ENCODE peak calls at places on chromosomes 11 and 22, in five cellular contexts. One of them, this sample, is unnamed.

GRCh38 chr22:27310966-27311665 is 490.4 kb downstream of the MN1 start:
- DNase-seq in cardiac fibroblast: no peak
- DNase-seq in fibroblast of pulmonary artery: no peak
- DNase-seq in pancreas: no peak
- DNase-seq in thoracic aorta: no peak
- DNase-seq in this sample: no peak

GRCh38 chr11:2860636-2861035 is 24.9 kb downstream of the CDKN1C start:
- DNase-seq in cardiac fibroblast: peak
- DNase-seq in fibroblast of pulmonary artery: peak
- DNase-seq in pancreas: peak
- DNase-seq in thoracic aorta: no peak
- DNase-seq in this sample: no peak

GRCh38 chr22:44443641-44444235 is 54.3 kb downstream of the RTL6 start:
- DNase-seq in cardiac fibroblast: no peak
- DNase-seq in fibroblast of pulmonary artery: no peak
- DNase-seq in pancreas: no peak
- DNase-seq in thoracic aorta: no peak
- DNase-seq in this sample: no peak

GRCh38 chr11:16171882-16172281 is 184.5 kb downstream of the SOX6 start:
- DNase-seq in cardiac fibroblast: no peak
- DNase-seq in fibroblast of pulmonary artery: no peak
- DNase-seq in pancreas: no peak
- DNase-seq in thoracic aorta: no peak
- DNase-seq in this sample: no peak

GRCh38 chr22:19729507-19729906 is 6.2 kb downstream of the GP1BB start:
- DNase-seq in cardiac fibroblast: no peak
- DNase-seq in fibroblast of pulmonary artery: no peak
- DNase-seq in pancreas: no peak
- DNase-seq in thoracic aorta: no peak
- DNase-seq in this sample: no peak

GRCh38 chr11:2314525-2315394 is 12.9 kb downstream of the TSPAN32 start:
- DNase-seq in cardiac fibroblast: peak
- DNase-seq in fibroblast of pulmonary artery: peak
- DNase-seq in pancreas: peak
- DNase-seq in thoracic aorta: peak
- DNase-seq in this sample: peak

GRCh38 chr11:13033760-13034533 is 24.8 kb downstream of the RASSF10 start:
- DNase-seq in cardiac fibroblast: no peak
- DNase-seq in fibroblast of pulmonary artery: no peak
- DNase-seq in pancreas: no peak
- DNase-seq in thoracic aorta: no peak
- DNase-seq in this sample: no peak

GRCh38 chr11:110317516-110317932 is 21.1 kb upstream of the RDX start:
- DNase-seq in cardiac fibroblast: peak
- DNase-seq in fibroblast of pulmonary artery: peak
- DNase-seq in pancreas: no peak
- DNase-seq in thoracic aorta: no peak
- DNase-seq in this sample: no peak

GRCh38 chr11:85682330-85683305 is 3.4 kb downstream of the CCDC89 start:
- DNase-seq in cardiac fibroblast: peak
- DNase-seq in fibroblast of pulmonary artery: peak
- DNase-seq in pancreas: peak
- DNase-seq in thoracic aorta: no peak
- DNase-seq in this sample: no peak

GRCh38 chr11:109421981-109422590 is at the start of gene C11orf87:
- DNase-seq in cardiac fibroblast: no peak
- DNase-seq in fibroblast of pulmonary artery: no peak
- DNase-seq in pancreas: no peak
- DNase-seq in thoracic aorta: no peak
- DNase-seq in this sample: no peak

GRCh38 chr11:114321621-114322257 is 25.5 kb downstream of the NNMT start:
- DNase-seq in cardiac fibroblast: peak
- DNase-seq in fibroblast of pulmonary artery: peak
- DNase-seq in pancreas: no peak
- DNase-seq in thoracic aorta: no peak
- DNase-seq in this sample: no peak

GRCh38 chr22:36238348-36239149 is 778 bp downstream of the APOL2 start:
- DNase-seq in cardiac fibroblast: peak
- DNase-seq in fibroblast of pulmonary artery: peak
- DNase-seq in pancreas: no peak
- DNase-seq in thoracic aorta: no peak
- DNase-seq in this sample: no peak

GRCh38 chr22:50697667-50698506 is 25.3 kb downstream of the SHANK3 start:
- DNase-seq in cardiac fibroblast: no peak
- DNase-seq in fibroblast of pulmonary artery: no peak
- DNase-seq in pancreas: no peak
- DNase-seq in thoracic aorta: no peak
- DNase-seq in this sample: no peak

GRCh38 chr11:81644239-81644840 is 1089.3 kb downstream of the FAM181B start:
- DNase-seq in cardiac fibroblast: peak
- DNase-seq in fibroblast of pulmonary artery: peak
- DNase-seq in pancreas: no peak
- DNase-seq in thoracic aorta: no peak
- DNase-seq in this sample: no peak

GRCh38 chr11:131867457-131868257 is 497.2 kb downstream of the NTM start:
- DNase-seq in cardiac fibroblast: peak
- DNase-seq in fibroblast of pulmonary artery: peak
- DNase-seq in pancreas: peak
- DNase-seq in thoracic aorta: no peak
- DNase-seq in this sample: peak

GRCh38 chr11:27485930-27486773 is 13.6 kb upstream of the LGR4 start:
- DNase-seq in cardiac fibroblast: peak
- DNase-seq in fibroblast of pulmonary artery: peak
- DNase-seq in pancreas: peak
- DNase-seq in thoracic aorta: no peak
- DNase-seq in this sample: no peak

GRCh38 chr22:30295576-30295975 is 6.3 kb upstream of the CASTOR1 start:
- DNase-seq in cardiac fibroblast: no peak
- DNase-seq in fibroblast of pulmonary artery: no peak
- DNase-seq in pancreas: no peak
- DNase-seq in thoracic aorta: no peak
- DNase-seq in this sample: no peak

GRCh38 chr11:70547821-70548670 is 149.7 kb downstream of the CTTN start:
- DNase-seq in cardiac fibroblast: no peak
- DNase-seq in fibroblast of pulmonary artery: no peak
- DNase-seq in pancreas: no peak
- DNase-seq in thoracic aorta: no peak
- DNase-seq in this sample: no peak

GRCh38 chr11:108803781-108804180 is 138.9 kb downstream of the DDX10 start:
- DNase-seq in cardiac fibroblast: peak
- DNase-seq in fibroblast of pulmonary artery: peak
- DNase-seq in pancreas: no peak
- DNase-seq in thoracic aorta: no peak
- DNase-seq in this sample: no peak

GRCh38 chr22:17918840-17919239 is 105.5 kb downstream of the MICAL3 start:
- DNase-seq in cardiac fibroblast: no peak
- DNase-seq in fibroblast of pulmonary artery: no peak
- DNase-seq in pancreas: no peak
- DNase-seq in thoracic aorta: no peak
- DNase-seq in this sample: no peak

GRCh38 chr22:37163618-37164534 is 14.2 kb upstream of the IL2RB start:
- DNase-seq in cardiac fibroblast: no peak
- DNase-seq in fibroblast of pulmonary artery: no peak
- DNase-seq in pancreas: no peak
- DNase-seq in thoracic aorta: no peak
- DNase-seq in this sample: no peak

DNA sequence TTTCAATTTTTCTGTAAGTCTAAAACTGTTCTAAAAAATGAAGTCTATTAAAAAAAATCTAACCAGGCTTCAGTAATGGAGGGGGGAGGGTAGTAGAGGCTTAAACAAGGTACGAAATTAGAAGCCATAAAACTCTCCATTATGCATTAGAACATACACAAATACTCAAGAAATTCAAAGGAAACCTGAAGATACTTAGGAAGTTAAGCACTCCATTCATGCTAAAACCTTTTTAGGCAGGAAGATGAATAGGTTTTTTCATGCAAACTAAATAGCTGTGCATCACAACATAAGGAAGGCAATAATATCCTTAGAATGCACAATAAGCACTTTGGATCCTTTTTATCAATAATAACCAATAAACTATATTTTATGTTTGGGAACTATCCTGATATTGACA is 2.4 kb downstream of the RAB6A start:
- DNase-seq in cardiac fibroblast: no peak
- DNase-seq in fibroblast of pulmonary artery: no peak
- DNase-seq in pancreas: no peak
- DNase-seq in thoracic aorta: no peak
- DNase-seq in this sample: no peak
- H3K4me3 ChIP-seq in cardiac fibroblast: peak
- H3K4me3 ChIP-seq in fibroblast of pulmonary artery: peak
- H3K4me3 ChIP-seq in pancreas: peak
- H3K4me3 ChIP-seq in thoracic aorta: peak
- H3K4me3 ChIP-seq in this sample: peak

DNA sequence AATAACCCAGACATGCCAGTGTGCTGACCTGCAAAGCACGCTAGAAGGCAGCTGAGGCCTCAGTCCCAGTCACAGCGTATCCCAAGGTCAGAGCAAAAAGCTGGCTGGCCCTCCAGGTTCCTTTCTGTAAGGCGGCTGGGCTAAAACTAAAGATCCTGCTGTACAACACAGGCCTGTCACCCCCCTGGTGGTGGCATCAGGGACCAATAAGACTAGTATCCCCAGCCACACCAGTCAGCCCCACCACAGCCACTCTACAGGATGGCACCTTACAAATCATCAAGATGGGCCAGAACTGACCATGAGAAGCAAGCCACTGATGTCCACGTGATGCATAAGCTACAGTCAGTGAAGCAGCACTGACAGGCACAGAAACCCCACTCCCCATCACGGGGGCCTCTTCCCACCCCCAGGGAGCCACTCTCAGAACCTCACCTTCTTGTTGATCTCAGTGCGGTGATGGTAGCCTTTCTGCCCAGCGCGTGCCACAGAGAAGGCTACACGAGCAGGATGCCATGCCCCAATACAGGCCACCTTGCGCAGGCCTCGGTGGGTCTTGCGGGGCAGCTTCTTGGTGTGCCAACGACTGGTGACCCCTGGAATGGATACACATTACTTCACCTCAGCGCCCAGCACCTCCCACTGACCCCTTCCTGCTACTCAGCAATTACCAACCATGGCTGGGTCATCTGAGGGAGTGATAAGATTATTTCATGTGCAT is 5.0 kb downstream of the RPL3 start:
- DNase-seq in cardiac fibroblast: no peak
- DNase-seq in fibroblast of pulmonary artery: no peak
- DNase-seq in pancreas: peak
- DNase-seq in thoracic aorta: no peak
- DNase-seq in this sample: no peak
- TF ChIP-seq CTCF in cardiac fibroblast: no peak
- TF ChIP-seq CTCF in fibroblast of pulmonary artery: peak
- TF ChIP-seq CTCF in pancreas: no peak
- TF ChIP-seq CTCF in thoracic aorta: peak
- TF ChIP-seq CTCF in this sample: peak

GRCh38 chr11:58060939-58061672 is 30.4 kb downstream of the OR6Q1 start:
- DNase-seq in cardiac fibroblast: peak
- DNase-seq in fibroblast of pulmonary artery: no peak
- DNase-seq in pancreas: no peak
- DNase-seq in thoracic aorta: no peak
- DNase-seq in this sample: no peak
- H3K4me3 ChIP-seq in cardiac fibroblast: no peak
- H3K4me3 ChIP-seq in fibroblast of pulmonary artery: no peak
- H3K4me3 ChIP-seq in pancreas: no peak
- H3K4me3 ChIP-seq in thoracic aorta: no peak
- H3K4me3 ChIP-seq in this sample: no peak

GRCh38 chr11:83766932-83767331 is 480.8 kb upstream of the CCDC90B start:
- DNase-seq in cardiac fibroblast: no peak
- DNase-seq in fibroblast of pulmonary artery: no peak
- DNase-seq in pancreas: no peak
- DNase-seq in thoracic aorta: no peak
- DNase-seq in this sample: no peak

GRCh38 chr11:83759148-83759547 is 473.0 kb upstream of the CCDC90B start:
- DNase-seq in cardiac fibroblast: no peak
- DNase-seq in fibroblast of pulmonary artery: no peak
- DNase-seq in pancreas: no peak
- DNase-seq in thoracic aorta: no peak
- DNase-seq in this sample: no peak

GRCh38 chr11:83764643-83765042 is 478.5 kb upstream of the CCDC90B start:
- DNase-seq in cardiac fibroblast: no peak
- DNase-seq in fibroblast of pulmonary artery: no peak
- DNase-seq in pancreas: no peak
- DNase-seq in thoracic aorta: no peak
- DNase-seq in this sample: no peak

GRCh38 chr11:83760942-83761341 is 474.8 kb upstream of the CCDC90B start:
- DNase-seq in cardiac fibroblast: no peak
- DNase-seq in fibroblast of pulmonary artery: no peak
- DNase-seq in pancreas: no peak
- DNase-seq in thoracic aorta: no peak
- DNase-seq in this sample: no peak
- TF ChIP-seq CTCF in cardiac fibroblast: no peak
- TF ChIP-seq CTCF in fibroblast of pulmonary artery: no peak
- TF ChIP-seq CTCF in pancreas: no peak
- TF ChIP-seq CTCF in thoracic aorta: no peak
- TF ChIP-seq CTCF in this sample: no peak

GRCh38 chr11:65165847-65166317 is 4.2 kb upstream of the SPDYC start:
- DNase-seq in cardiac fibroblast: peak
- DNase-seq in fibroblast of pulmonary artery: no peak
- DNase-seq in pancreas: no peak
- DNase-seq in thoracic aorta: no peak
- DNase-seq in this sample: no peak
- H3K4me3 ChIP-seq in cardiac fibroblast: no peak
- H3K4me3 ChIP-seq in fibroblast of pulmonary artery: no peak
- H3K4me3 ChIP-seq in pancreas: peak
- H3K4me3 ChIP-seq in thoracic aorta: peak
- H3K4me3 ChIP-seq in this sample: no peak

GRCh38 chr11:9014826-9015225 is 11.0 kb upstream of the NRIP3 start:
- DNase-seq in cardiac fibroblast: no peak
- DNase-seq in fibroblast of pulmonary artery: no peak
- DNase-seq in pancreas: no peak
- DNase-seq in thoracic aorta: no peak
- DNase-seq in this sample: no peak

GRCh38 chr11:9017773-9018172 is 14.0 kb upstream of the NRIP3 start:
- DNase-seq in cardiac fibroblast: peak
- DNase-seq in fibroblast of pulmonary artery: peak
- DNase-seq in pancreas: peak
- DNase-seq in thoracic aorta: peak
- DNase-seq in this sample: no peak

GRCh38 chr11:9016916-9017642 is 13.3 kb upstream of the NRIP3 start:
- DNase-seq in cardiac fibroblast: peak
- DNase-seq in fibroblast of pulmonary artery: no peak
- DNase-seq in pancreas: no peak
- DNase-seq in thoracic aorta: no peak
- DNase-seq in this sample: no peak

GRCh38 chr11:9013373-9013772 is 9.6 kb upstream of the NRIP3 start:
- DNase-seq in cardiac fibroblast: no peak
- DNase-seq in fibroblast of pulmonary artery: no peak
- DNase-seq in pancreas: no peak
- DNase-seq in thoracic aorta: no peak
- DNase-seq in this sample: no peak

GRCh38 chr11:9015677-9016076 is 11.9 kb upstream of the NRIP3 start:
- DNase-seq in cardiac fibroblast: peak
- DNase-seq in fibroblast of pulmonary artery: peak
- DNase-seq in pancreas: peak
- DNase-seq in thoracic aorta: no peak
- DNase-seq in this sample: no peak
- TF ChIP-seq CTCF in cardiac fibroblast: peak
- TF ChIP-seq CTCF in fibroblast of pulmonary artery: peak
- TF ChIP-seq CTCF in pancreas: peak
- TF ChIP-seq CTCF in thoracic aorta: peak
- TF ChIP-seq CTCF in this sample: peak

This sample was measured in retinal pigment epithelial cell.